ENCODE peak calls at places on chromosomes 16 and 17, in six cellular contexts. U, C, A, M, W and T are unnamed samples.

GRCh38 chr17:18027280-18027679 is 11.7 kb downstream of the ATPAF2 start:
- DNase-seq in U (no peak), C (no peak), A (peak; percentile 56), M (no peak), W (no peak), T (no peak)

GRCh38 chr16:1075546-1075945 is 3.0 kb downstream of the SSTR5 start:
- DNase-seq in U (no peak), C (no peak), A (no peak), M (no peak), W (no peak), T (no peak)

GRCh38 chr17:1714488-1714979 is 4.4 kb upstream of the TLCD2 start:
- DNase-seq in U (peak; percentile 63), C (no peak), A (peak; percentile 99), M (no peak), W (peak; percentile 98), T (peak; percentile 99)

GRCh38 chr17:82317394-82318168 is at the start of gene CD7:
- DNase-seq in U (no peak), C (no peak), A (no peak), M (no peak), W (no peak), T (no peak)

GRCh38 chr17:42547698-42548069 is 5.0 kb upstream of the HSD17B1 start:
- DNase-seq in U (no peak), C (no peak), A (no peak), M (no peak), W (no peak), T (no peak)

GRCh38 chr17:29929006-29929543 is 953 bp downstream of the SSH2 start:
- DNase-seq in U (no peak), C (no peak), A (peak; percentile 14), M (no peak), W (peak; percentile 29), T (no peak)

GRCh38 chr16:19757762-19758595 is 39.9 kb downstream of the IQCK start:
- DNase-seq in U (peak; percentile 59), C (no peak), A (no peak), M (no peak), W (no peak), T (no peak)

GRCh38 chr17:33732116-33732515 is 439.0 kb upstream of the ASIC2 start:
- DNase-seq in U (no peak), C (peak; percentile 13), A (no peak), M (peak; percentile 12), W (no peak), T (no peak)

GRCh38 chr17:60165976-60166375 is 16.2 kb downstream of the CA4 start:
- DNase-seq in U (no peak), C (no peak), A (no peak), M (no peak), W (no peak), T (no peak)

GRCh38 chr17:20032636-20033035 is 23.5 kb downstream of the SPECC1 start:
- DNase-seq in U (no peak), C (no peak), A (no peak), M (no peak), W (no peak), T (no peak)

GRCh38 chr17:49787932-49788442 is 494 bp upstream of the KAT7 start:
- DNase-seq in U (no peak), C (no peak), A (peak; percentile 30), M (no peak), W (no peak), T (no peak)

GRCh38 chr16:12159028-12159427 is 182.5 kb downstream of the SNX29 start:
- DNase-seq in U (peak; percentile 51), C (no peak), A (no peak), M (no peak), W (no peak), T (no peak)

GRCh38 chr16:77674888-77675287 is 47.4 kb upstream of the NUDT7 start:
- DNase-seq in U (no peak), C (no peak), A (no peak), M (no peak), W (no peak), T (no peak)

GRCh38 chr17:46722662-46723285 is 95.7 kb downstream of the WNT3 start:
- DNase-seq in U (no peak), C (no peak), A (no peak), M (no peak), W (no peak), T (no peak)

GRCh38 chr17:50640701-50641338 is 6.1 kb downstream of the ABCC3 start:
- DNase-seq in U (no peak), C (no peak), A (peak; percentile 68), M (no peak), W (no peak), T (no peak)

GRCh38 chr17:55496094-55496881 is 15.0 kb downstream of the SMIM36 start:
- DNase-seq in U (no peak), C (peak; percentile 28), A (peak; percentile 7), M (peak; percentile 29), W (no peak), T (no peak)

GRCh38 chr17:77882481-77883212 is 75.9 kb upstream of the TNRC6C start:
- DNase-seq in U (peak; percentile 61), C (peak; percentile 80), A (peak; percentile 43), M (peak; percentile 83), W (no peak), T (no peak)

GRCh38 chr16:88014201-88014781 is 63.1 kb downstream of the BANP start:
- DNase-seq in U (no peak), C (no peak), A (no peak), M (no peak), W (no peak), T (no peak)

GRCh38 chr17:36609498-36609862 is 8.1 kb downstream of the MRM1 start:
- DNase-seq in U (no peak), C (no peak), A (no peak), M (no peak), W (no peak), T (no peak)

GRCh38 chr17:36608280-36608679 is 6.9 kb downstream of the MRM1 start:
- DNase-seq in U (no peak), C (no peak), A (no peak), M (no peak), W (no peak), T (no peak)

GRCh38 chr17:36611345-36612072 is 10.1 kb downstream of the MRM1 start:
- DNase-seq in U (no peak), C (no peak), A (peak; percentile 73), M (no peak), W (no peak), T (no peak)

GRCh38 chr17:36610472-36610871 is 9.1 kb downstream of the MRM1 start:
- DNase-seq in U (no peak), C (no peak), A (peak; percentile 77), M (no peak), W (no peak), T (no peak)

GRCh38 chr17:36608794-36609497 is 7.6 kb downstream of the MRM1 start:
- DNase-seq in U (peak; percentile 58), C (no peak), A (peak; percentile 72), M (no peak), W (no peak), T (no peak)
- TF ChIP-seq CTCF in U (peak; percentile 66), C (peak; percentile 11), A (peak; percentile 59), M (peak; percentile 51), W (peak; percentile 16), T (peak; percentile 42)

DNA sequence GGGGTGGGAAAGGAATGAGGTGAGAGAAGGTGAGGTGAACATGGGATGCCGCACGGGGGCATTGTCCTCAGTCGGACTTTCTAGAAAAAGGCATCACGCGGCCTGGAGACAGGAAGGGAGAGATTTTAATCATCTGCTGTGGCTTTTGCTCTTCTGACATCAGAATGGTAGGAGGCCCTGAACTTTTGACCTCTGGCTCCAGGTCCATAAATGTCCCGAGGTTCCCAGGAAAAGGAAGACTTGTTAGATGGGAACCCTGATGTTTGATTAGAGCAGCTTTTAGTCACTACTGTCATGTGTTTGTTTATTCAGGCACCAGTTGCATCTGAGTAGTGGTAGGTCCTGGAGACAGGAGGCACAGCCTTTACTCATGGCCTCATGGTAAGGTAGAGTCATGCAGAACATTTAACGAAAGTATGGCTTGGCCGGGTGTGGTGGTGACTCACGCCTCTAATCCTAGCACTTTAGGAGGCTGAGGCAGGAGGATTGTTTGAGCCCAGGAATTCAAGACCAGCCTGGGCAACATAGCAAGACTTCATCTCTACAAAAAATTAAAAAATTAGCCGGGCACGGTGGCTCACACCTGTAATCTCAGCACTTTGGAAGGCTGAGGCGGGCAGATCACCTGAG is 203.1 kb downstream of the MSI2 start:
- DNase-seq in U (no peak), C (peak; percentile 23), A (no peak), M (no peak), W (no peak), T (no peak)
- TF ChIP-seq CTCF in U (no peak), C (peak; percentile 32), A (no peak), M (peak; percentile 57), W (no peak), T (no peak)

DNA sequence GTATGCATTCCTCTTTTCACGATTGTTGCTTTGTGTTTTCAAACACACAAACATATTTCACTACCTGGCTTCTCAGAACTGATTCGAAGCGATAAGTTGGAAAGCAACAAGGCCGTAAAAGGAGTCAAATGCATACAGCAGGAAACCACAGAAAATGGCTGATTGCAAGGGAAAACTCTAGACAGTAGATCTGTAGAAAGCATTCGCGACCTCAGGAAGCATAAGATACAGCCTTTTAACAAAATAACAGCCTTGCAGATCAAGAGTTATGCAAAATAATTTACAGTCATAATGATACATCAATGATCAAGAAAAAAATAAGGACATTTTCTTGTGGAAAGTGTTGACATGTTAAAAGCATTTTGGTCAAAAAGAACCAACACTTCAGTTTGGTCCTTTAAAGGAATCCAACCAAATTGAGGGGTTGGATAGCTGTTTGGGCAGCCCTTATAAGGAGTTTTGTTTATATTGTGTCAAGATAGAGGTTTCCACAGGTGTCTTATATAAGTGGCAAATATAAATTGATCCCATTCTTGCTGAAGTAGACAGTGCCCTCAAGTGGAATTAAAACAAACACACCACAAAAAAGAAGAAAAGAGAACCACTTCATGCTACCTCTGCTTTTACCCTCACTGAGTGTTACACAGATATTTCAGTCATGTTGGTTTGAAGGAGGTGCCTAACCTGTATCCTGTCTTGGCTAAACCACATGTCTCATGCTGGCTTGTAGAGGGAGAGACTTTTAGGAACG is 5.5 kb downstream of the CYLD start:
- DNase-seq in U (no peak), C (peak; percentile 58), A (no peak), M (peak; percentile 51), W (no peak), T (no peak)
- TF ChIP-seq CTCF in U (peak; percentile 59), C (peak; percentile 16), A (peak; percentile 18), M (peak; percentile 54), W (peak; percentile 48), T (peak; percentile 42)

GRCh38 chr17:556431-556995 is 158.1 kb downstream of the VPS53 start:
- DNase-seq in U (no peak), C (no peak), A (peak; percentile 26), M (no peak), W (no peak), T (no peak)
- TF ChIP-seq CTCF in U (no peak), C (no peak), A (no peak), M (no peak), W (no peak), T (no peak)

GRCh38 chr17:48542956-48543853 is 1.7 kb downstream of the HOXB2 start:
- DNase-seq in U (no peak), C (peak; percentile 85), A (peak; percentile 50), M (peak; percentile 84), W (no peak), T (no peak)
- TF ChIP-seq CTCF in U (no peak), C (no peak), A (peak; percentile 32), M (no peak), W (no peak), T (peak; percentile 14)